ENCODE peak calls at places on chromosomes 2 and 18, in four cellular contexts. F, P, L and O are unnamed samples.

GRCh38 chr2:170714156-170715061 is 728 bp upstream of the SP5 start:
- DNase-seq in F (peak), P (peak), L (no peak), O (peak)

GRCh38 chr2:146837857-146838256 is 1007.0 kb upstream of the ACVR2A start:
- DNase-seq in F (no peak), P (peak), L (no peak), O (peak)

GRCh38 chr18:24003903-24004640 is 10.5 kb upstream of the TTC39C start:
- DNase-seq in F (no peak), P (no peak), L (no peak), O (no peak)

GRCh38 chr18:25123438-25124225 is 228.3 kb downstream of the ZNF521 start:
- DNase-seq in F (no peak), P (no peak), L (no peak), O (no peak)

GRCh38 chr2:186009341-186009740 is 270.7 kb downstream of the FSIP2 start:
- DNase-seq in F (peak), P (no peak), L (no peak), O (no peak)

GRCh38 chr2:159600752-159601151 is 15.6 kb downstream of the BAZ2B start:
- DNase-seq in F (no peak), P (peak), L (no peak), O (peak)

GRCh38 chr2:118430510-118431187 is 342.4 kb downstream of the INSIG2 start:
- DNase-seq in F (no peak), P (peak), L (no peak), O (peak)

GRCh38 chr2:23526114-23526513 is 141.1 kb downstream of the KLHL29 start:
- DNase-seq in F (no peak), P (no peak), L (no peak), O (no peak)

GRCh38 chr18:23825978-23826405 is 136.7 kb downstream of the LAMA3 start:
- DNase-seq in F (no peak), P (peak), L (no peak), O (no peak)

GRCh38 chr2:76546207-76546606 is 835.5 kb upstream of the GCFC2 start:
- DNase-seq in F (no peak), P (no peak), L (no peak), O (no peak)

GRCh38 chr2:170475878-170476277 is 239.3 kb upstream of the SP5 start:
- DNase-seq in F (peak), P (peak), L (no peak), O (no peak)

GRCh38 chr2:33108483-33109443 is 162.0 kb downstream of the LTBP1 start:
- DNase-seq in F (no peak), P (no peak), L (peak), O (no peak)

GRCh38 chr18:12726774-12727550 is 24.1 kb downstream of the PSMG2 start:
- DNase-seq in F (peak), P (peak), L (peak), O (peak)

GRCh38 chr2:237731663-237732062 is 66.9 kb upstream of the RBM44 start:
- DNase-seq in F (no peak), P (peak), L (no peak), O (peak)

GRCh38 chr2:168480356-168480755 is 24.3 kb downstream of the CERS6 start:
- DNase-seq in F (no peak), P (no peak), L (no peak), O (no peak)

GRCh38 chr2:177275671-177276070 is 11.1 kb upstream of the NFE2L2 start:
- DNase-seq in F (no peak), P (no peak), L (peak), O (no peak)

GRCh38 chr2:101047075-101047766 is 45.1 kb downstream of the RPL31 start:
- DNase-seq in F (no peak), P (peak), L (no peak), O (peak)

GRCh38 chr2:159615187-159615935 is 987 bp downstream of the BAZ2B start:
- DNase-seq in F (peak), P (peak), L (peak), O (peak)

GRCh38 chr2:61436092-61436491 is 34.8 kb downstream of the USP34 start:
- DNase-seq in F (no peak), P (no peak), L (no peak), O (no peak)

GRCh38 chr2:13351068-13351467 is 634.3 kb downstream of the TRIB2 start:
- DNase-seq in F (no peak), P (no peak), L (no peak), O (no peak)

GRCh38 chr2:186822323-186822722 is 26.6 kb downstream of the ZSWIM2 start:
- DNase-seq in F (no peak), P (no peak), L (no peak), O (no peak)

GRCh38 chr2:106030287-106031268 is 163.5 kb downstream of the UXS1 start:
- DNase-seq in F (no peak), P (peak), L (peak), O (no peak)

GRCh38 chr2:45678791-45679348 is 27.4 kb downstream of the PRKCE start:
- DNase-seq in F (no peak), P (no peak), L (no peak), O (no peak)
- H3K27ac ChIP-seq in F (no peak), P (no peak), L (no peak), O (no peak)

GRCh38 chr2:133561045-133561852 is 7.0 kb downstream of the NCKAP5 start:
- DNase-seq in F (peak), P (peak), L (peak), O (peak)
- TF ChIP-seq CTCF in F (peak), P (peak), L (peak), O (peak)

GRCh38 chr18:3983351-3983969 is 471.6 kb downstream of the DLGAP1 start:
- DNase-seq in F (no peak), P (peak), L (peak), O (peak)
- H3K27ac ChIP-seq in F (no peak), P (no peak), L (no peak), O (no peak)

DNA sequence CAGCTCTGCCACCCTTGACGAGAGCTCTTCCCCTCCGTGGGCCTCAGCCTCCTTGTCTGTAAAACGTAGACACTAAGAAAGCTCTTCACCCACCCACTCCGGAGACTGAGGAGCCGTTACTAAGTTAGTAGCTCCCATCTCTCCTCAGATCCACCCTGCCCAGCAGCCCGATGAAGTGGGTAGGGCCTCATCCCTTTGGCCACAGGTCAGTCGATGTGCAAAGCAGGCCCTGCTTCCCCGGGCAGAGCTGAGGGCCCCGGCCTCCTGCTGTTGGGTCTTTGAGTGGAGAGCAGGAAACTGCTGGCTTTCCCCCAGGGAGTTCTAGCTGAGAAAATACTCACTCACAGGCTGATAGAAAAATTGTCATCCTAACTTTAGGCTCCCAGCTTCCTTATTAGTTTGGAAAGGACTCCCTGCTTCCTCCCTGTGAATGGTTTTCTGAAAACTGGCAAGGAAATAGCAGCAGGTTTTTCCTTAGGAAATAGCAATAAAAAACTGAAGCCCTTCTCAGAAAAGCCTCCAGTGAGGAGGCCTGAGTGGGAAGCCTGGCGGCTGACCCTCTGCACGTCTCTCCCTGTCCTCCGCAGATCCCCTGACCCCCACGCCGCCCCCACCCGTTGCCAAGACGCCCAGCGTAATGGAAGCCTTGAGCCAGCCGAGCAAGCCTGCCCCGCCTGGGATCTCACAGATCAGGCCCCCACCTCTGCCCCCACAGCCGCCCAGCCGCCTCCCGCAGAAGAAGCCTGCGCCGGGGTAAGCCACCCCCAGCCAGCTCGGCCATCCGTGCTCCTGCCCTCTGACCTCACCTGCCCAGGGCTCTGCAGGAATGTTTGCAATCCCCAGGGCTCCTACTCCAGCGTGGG is 30.2 kb downstream of the ITGB1BP1 start:
- DNase-seq in F (peak), P (no peak), L (no peak), O (no peak)
- TF ChIP-seq CTCF in F (no peak), P (no peak), L (no peak), O (no peak)

GRCh38 chr2:231152800-231153557 is 28.1 kb upstream of the HTR2B start:
- DNase-seq in F (no peak), P (no peak), L (peak), O (no peak)
- H3K27ac ChIP-seq in F (no peak), P (no peak), L (no peak), O (no peak)

GRCh38 chr2:10332402-10333246 is 29.9 kb downstream of the HPCAL1 start:
- DNase-seq in F (no peak), P (no peak), L (no peak), O (no peak)

GRCh38 chr2:10330700-10331032 is 28.0 kb downstream of the HPCAL1 start:
- DNase-seq in F (no peak), P (no peak), L (no peak), O (no peak)

GRCh38 chr2:10329880-10330699 is 27.4 kb downstream of the HPCAL1 start:
- DNase-seq in F (peak), P (peak), L (no peak), O (peak)

GRCh38 chr2:10331702-10332401 is 29.1 kb downstream of the HPCAL1 start:
- DNase-seq in F (no peak), P (no peak), L (no peak), O (no peak)

GRCh38 chr2:10331033-10331701 is 28.5 kb downstream of the HPCAL1 start:
- DNase-seq in F (peak), P (peak), L (no peak), O (no peak)
- TF ChIP-seq CTCF in F (no peak), P (no peak), L (no peak), O (no peak)

GRCh38 chr2:164523026-164523425 is 98.3 kb downstream of the GRB14 start:
- DNase-seq in F (no peak), P (peak), L (no peak), O (no peak)

GRCh38 chr2:164522561-164522981 is 98.7 kb downstream of the GRB14 start:
- DNase-seq in F (no peak), P (peak), L (no peak), O (no peak)

DNA sequence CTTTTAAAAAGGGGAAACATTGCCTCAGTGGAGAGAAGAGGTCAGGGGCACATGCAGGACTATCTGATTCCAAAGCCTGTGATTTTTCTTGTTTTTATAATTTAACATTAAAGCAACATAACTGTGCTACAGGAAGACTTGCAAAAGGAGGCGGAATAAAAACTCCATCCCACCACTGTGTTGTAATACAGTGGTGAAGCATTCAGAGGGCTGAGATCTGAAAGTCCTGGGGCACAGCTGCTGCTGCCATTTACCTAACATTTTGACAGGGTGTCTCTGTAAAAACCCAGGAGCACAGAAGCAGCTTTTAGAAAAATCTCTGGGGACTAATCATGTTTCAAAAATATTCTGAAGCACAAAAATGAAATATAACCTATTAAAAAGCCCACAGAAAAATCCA is 97.6 kb downstream of the GRB14 start:
- DNase-seq in F (no peak), P (no peak), L (no peak), O (no peak)
- H3K27ac ChIP-seq in F (no peak), P (peak), L (no peak), O (no peak)

GRCh38 chr2:134327367-134327766 is 73.5 kb downstream of the MGAT5 start:
- DNase-seq in F (no peak), P (no peak), L (peak), O (peak)

GRCh38 chr2:134324942-134325341 is 71.1 kb downstream of the MGAT5 start:
- DNase-seq in F (no peak), P (no peak), L (no peak), O (no peak)

GRCh38 chr2:134323777-134324176 is 69.9 kb downstream of the MGAT5 start:
- DNase-seq in F (no peak), P (no peak), L (no peak), O (no peak)

GRCh38 chr2:134320930-134321329 is 67.1 kb downstream of the MGAT5 start:
- DNase-seq in F (no peak), P (no peak), L (no peak), O (no peak)

GRCh38 chr2:134325696-134326095 is 71.8 kb downstream of the MGAT5 start:
- DNase-seq in F (no peak), P (no peak), L (no peak), O (no peak)
- TF ChIP-seq CTCF in F (no peak), P (no peak), L (no peak), O (no peak)